ENCODE peak calls at places on chromosomes 13 and 19, in eight cellular contexts. S is SK-N-SH, O is fibroblast of lung, E is mammary epithelial cell, R is keratinocyte, X is H9, P is HCT116, A is K562. K is an unnamed sample.

GRCh38 chr13:28022848-28023518 is 34.5 kb upstream of the URAD start:
- DNase-seq in O (no peak), A (no peak), S (no peak), X (peak; percentile 39), E (no peak), P (no peak), R (no peak), K (peak; percentile 26)

GRCh38 chr13:113900646-113901045 is 36.8 kb upstream of the GAS6 start:
- DNase-seq in O (no peak), E (no peak), X (no peak), P (no peak), A (no peak), R (no peak), S (no peak), K (no peak)

GRCh38 chr19:16288544-16288943 is 36.1 kb upstream of the KLF2 start:
- DNase-seq in A (no peak), E (no peak), P (no peak), O (peak; percentile 30), R (no peak), S (no peak), X (no peak), K (no peak)

GRCh38 chr13:75550159-75550567 is 572 bp downstream of the UCHL3 start:
- DNase-seq in R (peak; percentile 26), S (peak; percentile 50), E (peak; percentile 85), A (peak; percentile 18), X (no peak), P (peak; percentile 56), O (peak; percentile 57), K (peak; percentile 10)

GRCh38 chr19:49689133-49690072 is at the start of gene ADM5:
- DNase-seq in P (no peak), X (peak; percentile 82), O (no peak), S (peak; percentile 82), A (no peak), E (no peak), R (no peak), K (peak; percentile 56)

GRCh38 chr13:106450991-106451390 is 84.5 kb downstream of the EFNB2 start:
- DNase-seq in X (no peak), O (no peak), S (no peak), P (no peak), R (no peak), A (no peak), E (no peak), K (no peak)

GRCh38 chr13:81639984-81640582 is 1299.2 kb upstream of the SPRY2 start:
- DNase-seq in X (no peak), P (peak; percentile 0), S (peak; percentile 8), E (peak; percentile 14), O (no peak), R (no peak), A (peak; percentile 3), K (peak; percentile 7)

GRCh38 chr13:66402546-66402945 is 827.6 kb downstream of the PCDH9 start:
- DNase-seq in E (no peak), X (no peak), O (no peak), R (no peak), P (no peak), A (no peak), S (no peak), K (no peak)

GRCh38 chr19:5948697-5949564 is 29.0 kb downstream of the RANBP3 start:
- DNase-seq in A (no peak), X (no peak), R (no peak), P (no peak), O (no peak), S (no peak), E (no peak), K (no peak)

GRCh38 chr19:8673281-8673891 is 25.2 kb downstream of the ACTL9 start:
- DNase-seq in O (no peak), X (no peak), S (no peak), P (no peak), E (no peak), R (no peak), A (no peak), K (no peak)

GRCh38 chr13:78660130-78660857 is 1.3 kb upstream of the OBI1 start:
- DNase-seq in P (no peak), X (peak; percentile 46), O (peak; percentile 27), E (no peak), A (no peak), S (peak; percentile 47), R (no peak), K (no peak)

GRCh38 chr19:39400997-39401548 is 5.6 kb upstream of the ZFP36 start:
- DNase-seq in A (no peak), E (no peak), S (no peak), O (no peak), P (no peak), X (no peak), R (no peak), K (no peak)

GRCh38 chr13:37074703-37075102 is 15.2 kb upstream of the SUPT20H start:
- DNase-seq in E (peak; percentile 10), S (peak; percentile 39), A (no peak), O (peak; percentile 57), P (peak; percentile 8), R (no peak), X (no peak), K (peak; percentile 24)

GRCh38 chr19:42352216-42352892 is 26.9 kb downstream of the MEGF8 start:
- DNase-seq in S (peak; percentile 58), O (no peak), P (no peak), R (no peak), X (no peak), A (no peak), E (peak; percentile 2), K (peak; percentile 14)

GRCh38 chr19:3357362-3357730 is 9.0 kb upstream of the NFIC start:
- DNase-seq in R (no peak), A (no peak), X (no peak), S (no peak), E (no peak), O (no peak), P (no peak), K (no peak)

GRCh38 chr19:3357731-3358391 is 8.5 kb upstream of the NFIC start:
- DNase-seq in A (peak; percentile 56), X (no peak), O (no peak), R (no peak), S (no peak), E (no peak), P (no peak), K (peak; percentile 68)

GRCh38 chr19:3358919-3359849 is 7.2 kb upstream of the NFIC start:
- DNase-seq in O (peak; percentile 61), A (peak; percentile 96), X (no peak), P (no peak), E (no peak), R (no peak), S (peak; percentile 92), K (peak; percentile 60)

GRCh38 chr19:3359850-3360493 is 6.4 kb upstream of the NFIC start:
- DNase-seq in E (no peak), S (peak; percentile 87), X (no peak), O (no peak), R (no peak), P (no peak), A (peak; percentile 81), K (no peak)

GRCh38 chr19:3358392-3358918 is 7.9 kb upstream of the NFIC start:
- DNase-seq in O (no peak), A (peak; percentile 69), S (peak; percentile 74), E (no peak), R (no peak), X (no peak), P (no peak), K (peak; percentile 39)
- H3K9ac ChIP-seq in O (peak overlapping the region; percentile 11), A (peak overlapping the region; percentile 94), S (peak overlapping the region; percentile 25), E (no peak overlapping the region), R (no peak overlapping the region), X (no peak overlapping the region), P (peak overlapping the region; percentile 67), K (no peak overlapping the region)

DNA sequence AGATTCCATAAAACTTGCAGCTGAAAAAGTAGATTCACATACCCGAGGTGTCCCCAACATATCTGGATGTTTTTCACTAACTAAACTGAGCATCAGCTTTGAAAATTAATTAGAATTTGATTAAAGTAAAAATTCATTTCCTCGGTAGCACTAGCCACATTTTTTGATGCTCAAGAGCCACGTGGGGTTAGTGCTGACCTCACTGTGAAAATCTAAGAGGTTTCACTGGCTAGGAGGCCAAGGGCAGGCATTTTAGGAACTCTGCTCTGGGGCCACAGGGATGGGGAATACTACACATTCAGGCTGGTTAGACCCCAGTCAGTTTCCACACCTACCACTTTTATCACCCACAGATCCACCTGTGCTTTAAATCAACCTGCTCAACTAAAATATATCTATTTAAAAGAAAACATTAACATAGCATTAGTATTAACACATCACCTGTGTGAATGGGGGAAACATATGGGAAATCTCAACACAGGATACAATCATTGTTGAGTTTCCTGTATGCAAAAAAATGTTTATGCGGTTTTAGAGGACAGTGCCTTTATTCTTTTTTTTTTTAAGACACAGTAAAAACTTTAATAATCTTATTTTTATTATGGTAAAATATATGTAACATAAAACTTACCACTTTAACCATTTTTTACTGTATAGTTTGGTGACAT is 45.5 kb downstream of the BRD4 start:
- DNase-seq in X (no peak), O (no peak), S (no peak), R (no peak), E (no peak), A (no peak), P (no peak), K (no peak)
- H4K20me1 ChIP-seq in X (no peaks in the 10 kb centered on the region), O (peaks cover 16% of the 10 kb centered on the region), S (peaks cover 100% of the 10 kb centered on the region), R (peaks cover 82% of the 10 kb centered on the region), E (peaks cover 43% of the 10 kb centered on the region), A (peaks cover 92% of the 10 kb centered on the region), P (peaks cover 13% of the 10 kb centered on the region), K (peaks cover 100% of the 10 kb centered on the region)

GRCh38 chr19:47729468-47729798 is 15.9 kb upstream of the NOP53 start:
- DNase-seq in P (peak; percentile 79), S (no peak), O (peak; percentile 84), R (no peak), X (peak; percentile 66), A (peak; percentile 80), E (peak; percentile 95), K (peak; percentile 33)

GRCh38 chr19:47730910-47731309 is 14.4 kb upstream of the NOP53 start:
- DNase-seq in A (no peak), S (no peak), R (no peak), E (no peak), O (no peak), P (no peak), X (no peak), K (no peak)

GRCh38 chr19:47726467-47726866 is 13.2 kb downstream of the EHD2 start:
- DNase-seq in X (no peak), R (no peak), S (no peak), P (no peak), O (peak; percentile 87), A (no peak), E (no peak), K (no peak)

GRCh38 chr19:47729799-47730520 is 15.4 kb upstream of the NOP53 start:
- DNase-seq in A (peak; percentile 97), R (no peak), E (peak; percentile 52), P (no peak), O (no peak), X (peak; percentile 94), S (peak; percentile 91), K (peak; percentile 82)

GRCh38 chr19:47730521-47730889 is 14.8 kb upstream of the NOP53 start:
- DNase-seq in O (no peak), A (no peak), S (no peak), X (no peak), P (no peak), E (no peak), R (no peak), K (no peak)
- H3K4me2 ChIP-seq in O (no peak overlapping the region), A (peak overlapping the region; percentile 66), S (no peak overlapping the region), X (no peak overlapping the region), P (peak overlapping the region; percentile 88), E (peak overlapping the region; percentile 88), R (no peak overlapping the region), K (no peak overlapping the region)

DNA sequence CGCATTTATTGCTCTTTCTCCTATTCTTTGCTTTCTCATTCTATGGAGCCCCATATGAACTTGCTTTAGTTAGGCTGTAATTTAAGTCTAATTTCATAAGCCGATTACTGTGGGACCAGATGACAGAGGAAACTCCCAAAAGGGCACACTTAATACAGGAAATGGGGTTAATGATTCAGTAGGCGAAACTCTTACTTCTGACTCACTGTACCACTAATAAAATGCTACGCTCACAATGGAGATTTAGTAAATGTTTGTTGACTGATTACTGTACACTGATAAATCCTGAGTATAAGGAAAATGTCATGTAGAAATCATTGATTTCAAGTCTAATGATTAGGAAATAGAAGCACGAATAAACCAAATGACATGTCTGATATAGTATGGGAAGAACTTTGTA is 276.4 kb downstream of the KLF5 start:
- DNase-seq in E (peak; percentile 95), R (peak; percentile 79), P (peak; percentile 59), S (no peak), O (peak; percentile 67), X (no peak), A (no peak), K (no peak)
- H3K9ac ChIP-seq in E (peak overlapping the region; percentile 76), R (peak overlapping the region; percentile 80), P (peak overlapping the region; percentile 43), S (no peak overlapping the region), O (no peak overlapping the region), X (no peak overlapping the region), A (no peak overlapping the region), K (no peak overlapping the region)

K was measured in neural progenitor cell.